ENCODE peak calls at places on chromosomes 4 and X, in four cellular contexts. I is stimulated activated CD8-positive, alpha-beta memory T cell treated with anti-CD3 and anti-CD28 coated beads, Interleukin-7, amount 100 ng/mL, for 24 hours; T is dermis blood vessel endothelial cell; J is CD14-positive monocyte. X is an unnamed sample.

GRCh38 chrX:132389480-132389879 is 99.4 kb downstream of the MBNL3 start:
- DNase-seq in I (no peak), T (no peak), J (no peak), X (no peak)

GRCh38 chr4:4225915-4226605 is 669 bp downstream of the OTOP1 start:
- DNase-seq in I (no peak), T (peak), J (no peak), X (no peak)

GRCh38 chr4:76688737-76689078 is 209.2 kb downstream of the SOWAHB start:
- DNase-seq in I (no peak), T (peak), J (no peak), X (no peak)

GRCh38 chr4:3871181-3871852 is 105.1 kb downstream of the ADRA2C start:
- DNase-seq in I (no peak), T (no peak), J (no peak), X (peak)

GRCh38 chrX:148504412-148504950 is 4.1 kb downstream of the AFF2 start:
- DNase-seq in I (no peak), T (no peak), J (no peak), X (no peak)

GRCh38 chr4:38377195-38377594 is 286.8 kb upstream of the KLF3 start:
- DNase-seq in I (no peak), T (no peak), J (no peak), X (no peak)

GRCh38 chr4:8427761-8428287 is 12.7 kb downstream of the ACOX3 start:
- DNase-seq in I (no peak), T (peak), J (peak), X (peak)

GRCh38 chrX:45850775-45851433 is 650.2 kb upstream of the DIPK2B start:
- DNase-seq in I (no peak), T (peak), J (peak), X (peak)

GRCh38 chr4:174086829-174087799 is 196.4 kb downstream of the FBXO8 start:
- DNase-seq in I (no peak), T (no peak), J (no peak), X (no peak)

GRCh38 chrX:142156567-142156966 is 48.5 kb downstream of the MAGEC2 start:
- DNase-seq in I (no peak), T (no peak), J (no peak), X (no peak)

GRCh38 chrX:17475820-17476219 is 100.8 kb downstream of the NHS start:
- DNase-seq in I (no peak), T (no peak), J (no peak), X (no peak)

GRCh38 chr4:26028793-26029511 is 114.9 kb downstream of the SMIM20 start:
- DNase-seq in I (peak), T (peak), J (peak), X (peak)

GRCh38 chr4:173217727-173218126 is 49.1 kb downstream of the GALNT7 start:
- DNase-seq in I (no peak), T (peak), J (no peak), X (peak)

GRCh38 chr4:83569967-83570366 is 34.1 kb downstream of the GPAT3 start:
- DNase-seq in I (no peak), T (no peak), J (peak), X (no peak)

GRCh38 chr4:149923736-149924135 is 108.1 kb upstream of the IQCM start:
- DNase-seq in I (no peak), T (no peak), J (no peak), X (no peak)

GRCh38 chr4:137946423-137946822 is 295.7 kb downstream of the SLC7A11 start:
- DNase-seq in I (no peak), T (no peak), J (no peak), X (no peak)

GRCh38 chrX:131262738-131263679 is 26.1 kb downstream of the IGSF1 start:
- DNase-seq in I (no peak), T (no peak), J (no peak), X (peak)

GRCh38 chr4:139884438-139884837 is 218.8 kb downstream of the MGST2 start:
- DNase-seq in I (no peak), T (no peak), J (no peak), X (no peak)

GRCh38 chr4:173415885-173416658 is 17.2 kb upstream of the SCRG1 start:
- DNase-seq in I (no peak), T (peak), J (peak), X (peak)

GRCh38 chr4:163193717-163194116 is 27.0 kb upstream of the NAF1 start:
- DNase-seq in I (no peak), T (no peak), J (no peak), X (no peak)

GRCh38 chr4:27308379-27308778 is 447.7 kb downstream of the STIM2 start:
- DNase-seq in I (no peak), T (no peak), J (no peak), X (no peak)

GRCh38 chrX:105167233-105167632 is 53.3 kb downstream of the TEX13A start:
- DNase-seq in I (no peak), T (no peak), J (no peak), X (no peak)

GRCh38 chrX:48815266-48815665 is 11.0 kb upstream of the ERAS start:
- DNase-seq in I (no peak), T (no peak), J (no peak), X (no peak)

GRCh38 chrX:17242470-17242869 is 132.5 kb upstream of the NHS start:
- DNase-seq in I (no peak), T (peak), J (no peak), X (peak)

GRCh38 chr4:133969202-133969873 is 232.3 kb downstream of the PABPC4L start:
- DNase-seq in I (no peak), T (no peak), J (no peak), X (peak)

GRCh38 chr4:1543976-1544375 is 137.7 kb upstream of the NKX1-1 start:
- DNase-seq in I (no peak), T (no peak), J (no peak), X (no peak)